ENCODE peak calls at places on chromosome 22, in seven cellular contexts. K is immature natural killer cell, G is fibroblast of mammary gland, X is posterior vena cava, Y is stomach, S is upper lobe of left lung, D is nucleus accumbens. V is an unnamed sample.

GRCh38 chr22:29842740-29843139 is 4.7 kb upstream of the ASCC2 start:
- DNase-seq in Y (no peak), S (no peak), D (no peak), X (peak), K (no peak), G (peak), V (peak)

GRCh38 chr22:39654959-39655579 is 84.5 kb downstream of the CACNA1I start:
- DNase-seq in X (no peak), Y (no peak), K (no peak), S (no peak), D (no peak), G (no peak), V (no peak)

GRCh38 chr22:28817919-28818859 is 17.8 kb upstream of the XBP1 start:
- DNase-seq in S (peak), G (no peak), Y (peak), X (peak), K (no peak), D (no peak), V (no peak)

GRCh38 chr22:24969588-24970301 is 17.2 kb downstream of the KIAA1671 start:
- DNase-seq in S (peak), X (peak), G (no peak), K (no peak), D (no peak), Y (no peak), V (peak)

GRCh38 chr22:19641254-19641982 is 72.9 kb upstream of the SEPTIN5 start:
- DNase-seq in S (peak), D (peak), G (no peak), K (no peak), Y (no peak), X (peak), V (peak)

GRCh38 chr22:38467904-38468760 is at the start of gene KDELR3:
- DNase-seq in K (peak), X (peak), G (peak), S (peak), D (no peak), Y (peak), V (peak)

GRCh38 chr22:37032535-37033460 is 13.3 kb downstream of the MPST start:
- DNase-seq in G (peak), S (peak), Y (peak), K (no peak), X (no peak), D (no peak), V (peak)

GRCh38 chr22:37906364-37907008 is 389 bp downstream of the MICALL1 start:
- DNase-seq in S (no peak), D (no peak), Y (no peak), G (no peak), K (peak), X (no peak), V (peak)

GRCh38 chr22:48953103-48953720 is 874.5 kb downstream of the BRD1 start:
- DNase-seq in S (no peak), Y (no peak), G (no peak), K (no peak), X (peak), D (no peak), V (no peak)

GRCh38 chr22:35380537-35381423 is at the start of gene HMOX1:
- DNase-seq in K (peak), S (peak), D (peak), G (peak), X (peak), Y (peak), V (peak)

GRCh38 chr22:35616043-35616442 is 1.1 kb downstream of the MB start:
- DNase-seq in Y (no peak), K (no peak), G (no peak), X (no peak), S (no peak), D (no peak), V (no peak)

GRCh38 chr22:25853078-25853477 is 111.1 kb downstream of the MYO18B start:
- DNase-seq in D (no peak), K (no peak), X (no peak), Y (no peak), G (peak), S (no peak), V (no peak)

GRCh38 chr22:19504900-19505734 is 19.1 kb downstream of the CLDN5 start:
- DNase-seq in S (no peak), Y (no peak), G (no peak), X (peak), K (no peak), D (no peak), V (no peak)

GRCh38 chr22:46070215-46070721 is 80.1 kb upstream of the PPARA start:
- DNase-seq in K (no peak), G (peak), S (peak), Y (peak), X (peak), D (no peak), V (peak)

GRCh38 chr22:22086501-22087158 is 104.0 kb upstream of the TOP3B start:
- DNase-seq in X (no peak), G (peak), D (no peak), Y (no peak), K (no peak), S (peak), V (no peak)

GRCh38 chr22:19290400-19291217 is 910 bp downstream of the CLTCL1 start:
- DNase-seq in K (no peak), D (no peak), S (no peak), G (no peak), Y (no peak), X (no peak), V (peak)

GRCh38 chr22:42742940-42743339 is 22.3 kb upstream of the A4GALT start:
- DNase-seq in G (peak), K (no peak), D (no peak), X (no peak), S (no peak), Y (no peak), V (no peak)

GRCh38 chr22:28930357-28931007 is 47.1 kb downstream of the ZNRF3 start:
- DNase-seq in G (no peak), D (no peak), X (no peak), K (no peak), Y (no peak), S (no peak), V (no peak)

GRCh38 chr22:40922484-40923303 is 28.5 kb upstream of the RBX1 start:
- DNase-seq in D (no peak), K (peak), G (peak), X (no peak), Y (no peak), S (no peak), V (peak)

GRCh38 chr22:50641696-50642607 is 14.0 kb upstream of the ARSA start:
- DNase-seq in Y (no peak), S (peak), D (peak), X (peak), G (peak), K (no peak), V (peak)

GRCh38 chr22:37173709-37174108 is 14.3 kb downstream of the C1QTNF6 start:
- DNase-seq in X (peak), S (peak), K (no peak), D (no peak), Y (no peak), G (peak), V (peak)

GRCh38 chr22:50660306-50660705 is 12.3 kb upstream of the SHANK3 start:
- DNase-seq in K (no peak), X (no peak), G (no peak), S (no peak), Y (no peak), D (no peak), V (no peak)

GRCh38 chr22:30421695-30422480 is 3.7 kb upstream of the MTFP1 start:
- DNase-seq in K (no peak), D (no peak), G (no peak), S (no peak), Y (no peak), X (no peak), V (peak)

GRCh38 chr22:36328635-36329216 is 59.0 kb downstream of the MYH9 start:
- DNase-seq in D (no peak), Y (peak), X (peak), G (peak), K (peak), S (peak), V (peak)

GRCh38 chr22:24120029-24120428 is 61.3 kb upstream of the SUSD2 start:
- DNase-seq in Y (no peak), X (no peak), S (no peak), G (no peak), K (no peak), D (peak), V (no peak)

GRCh38 chr22:30169002-30169401 is 77.6 kb downstream of the LIF start:
- DNase-seq in K (no peak), G (no peak), X (no peak), Y (no peak), S (no peak), D (no peak), V (no peak)

GRCh38 chr22:21940521-21940920 is 12.1 kb downstream of the PPM1F start:
- DNase-seq in D (no peak), S (peak), K (no peak), G (no peak), Y (no peak), X (no peak), V (no peak)

GRCh38 chr22:46803936-46804335 is 41.5 kb downstream of the TBC1D22A start:
- DNase-seq in D (no peak), S (no peak), Y (no peak), G (no peak), X (peak), K (no peak), V (no peak)

GRCh38 chr22:24137595-24137994 is 43.7 kb upstream of the SUSD2 start:
- DNase-seq in K (no peak), S (no peak), X (no peak), G (peak), D (no peak), Y (no peak), V (peak)

GRCh38 chr22:19801340-19802000 is 40.9 kb downstream of the TBX1 start:
- DNase-seq in Y (no peak), K (no peak), S (no peak), D (no peak), X (peak), G (peak), V (no peak)

GRCh38 chr22:26671317-26672059 is 14.1 kb downstream of the MIAT start:
- DNase-seq in K (peak), G (no peak), X (peak), S (peak), Y (peak), D (no peak), V (no peak)

GRCh38 chr22:30290318-30290678 is 993 bp upstream of the CASTOR1 start:
- DNase-seq in Y (no peak), D (no peak), G (no peak), K (no peak), X (no peak), S (peak), V (peak)

GRCh38 chr22:19967850-19968449 is 26.3 kb upstream of the TXNRD2 start:
- DNase-seq in K (no peak), G (no peak), S (no peak), D (no peak), Y (no peak), X (no peak), V (no peak)

GRCh38 chr22:17131686-17132085 is 10.5 kb upstream of the TMEM121B start:
- DNase-seq in X (peak), G (no peak), Y (no peak), K (no peak), S (no peak), D (peak), V (no peak)

GRCh38 chr22:37638351-37639069 is 959 bp upstream of the SH3BP1 start:
- DNase-seq in X (no peak), G (no peak), Y (peak), K (peak), D (no peak), S (no peak), V (no peak)

V was measured in adipocyte.